ENCODE peak calls at places on chromosome 14, in ten cellular contexts. V is cardiac muscle cell, U is left lung, S is coronary artery, P is heart left ventricle, T is ovary, A is neural progenitor cell, L is esophagus muscularis mucosa, F is hepatocyte, R is breast epithelium. Y is an unnamed sample.

GRCh38 chr14:70871863-70872677 is 35.2 kb upstream of the PCNX1 start:
- DNase-seq in U (no peak), P (no peak), A (no peak), T (no peak), V (no peak), L (no peak), R (no peak), S (no peak), F (no peak), Y (no peak)

GRCh38 chr14:80809663-80810062 is 131.9 kb downstream of the CEP128 start:
- DNase-seq in R (no peak), P (no peak), F (no peak), L (no peak), S (no peak), T (no peak), V (no peak), A (no peak), U (no peak), Y (no peak)

GRCh38 chr14:54920052-54920451 is 17.4 kb upstream of the GCH1 start:
- DNase-seq in T (no peak), P (no peak), L (no peak), U (no peak), V (no peak), S (no peak), F (no peak), A (no peak), R (no peak), Y (no peak)

GRCh38 chr14:35965425-35965824 is 139.3 kb downstream of the BRMS1L start:
- DNase-seq in U (no peak), A (peak), S (no peak), R (no peak), L (no peak), T (no peak), F (no peak), V (no peak), P (no peak), Y (no peak)

GRCh38 chr14:102951799-102952198 is 29.3 kb downstream of the AMN start:
- DNase-seq in P (no peak), F (no peak), L (no peak), A (no peak), V (no peak), S (no peak), U (no peak), R (no peak), T (no peak), Y (no peak)

GRCh38 chr14:30957813-30958370 is 67.6 kb upstream of the AP4S1 start:
- DNase-seq in L (no peak), R (no peak), S (no peak), P (no peak), F (no peak), A (no peak), V (no peak), T (no peak), U (no peak), Y (no peak)

GRCh38 chr14:99687284-99688209 is 3.4 kb downstream of the CYP46A1 start:
- DNase-seq in T (no peak), P (no peak), V (peak), R (no peak), A (peak), F (no peak), S (no peak), L (no peak), U (no peak), Y (peak)

GRCh38 chr14:22483863-22484593 is 105.0 kb downstream of the DAD1 start:
- DNase-seq in L (no peak), P (no peak), T (no peak), S (no peak), U (no peak), V (no peak), R (no peak), F (no peak), A (no peak), Y (no peak)

GRCh38 chr14:88829685-88830302 is 5.3 kb downstream of the TTC8 start:
- DNase-seq in V (no peak), S (no peak), U (no peak), P (no peak), R (no peak), A (no peak), L (no peak), T (no peak), F (no peak), Y (no peak)

GRCh38 chr14:71212683-71213107 is 305.4 kb downstream of the PCNX1 start:
- DNase-seq in V (no peak), A (peak), R (no peak), P (no peak), S (no peak), T (no peak), L (no peak), U (no peak), F (no peak), Y (no peak)

GRCh38 chr14:71474866-71475265 is 457.4 kb upstream of the RGS6 start:
- DNase-seq in R (no peak), S (no peak), P (no peak), V (no peak), F (no peak), U (no peak), T (no peak), L (no peak), A (no peak), Y (no peak)

GRCh38 chr14:20630340-20631022 is 11.0 kb downstream of the OR6S1 start:
- DNase-seq in S (no peak), L (no peak), P (no peak), R (no peak), F (peak), U (no peak), V (peak), A (peak), T (peak), Y (no peak)

GRCh38 chr14:72645706-72646105 is 248.2 kb downstream of the DPF3 start:
- DNase-seq in P (no peak), F (no peak), R (no peak), A (no peak), L (peak), S (no peak), U (no peak), V (no peak), T (no peak), Y (no peak)

GRCh38 chr14:45658917-45659299 is 405.9 kb upstream of the MIS18BP1 start:
- DNase-seq in V (no peak), A (no peak), F (no peak), S (no peak), R (no peak), L (no peak), U (no peak), T (no peak), P (no peak), Y (no peak)

DNA sequence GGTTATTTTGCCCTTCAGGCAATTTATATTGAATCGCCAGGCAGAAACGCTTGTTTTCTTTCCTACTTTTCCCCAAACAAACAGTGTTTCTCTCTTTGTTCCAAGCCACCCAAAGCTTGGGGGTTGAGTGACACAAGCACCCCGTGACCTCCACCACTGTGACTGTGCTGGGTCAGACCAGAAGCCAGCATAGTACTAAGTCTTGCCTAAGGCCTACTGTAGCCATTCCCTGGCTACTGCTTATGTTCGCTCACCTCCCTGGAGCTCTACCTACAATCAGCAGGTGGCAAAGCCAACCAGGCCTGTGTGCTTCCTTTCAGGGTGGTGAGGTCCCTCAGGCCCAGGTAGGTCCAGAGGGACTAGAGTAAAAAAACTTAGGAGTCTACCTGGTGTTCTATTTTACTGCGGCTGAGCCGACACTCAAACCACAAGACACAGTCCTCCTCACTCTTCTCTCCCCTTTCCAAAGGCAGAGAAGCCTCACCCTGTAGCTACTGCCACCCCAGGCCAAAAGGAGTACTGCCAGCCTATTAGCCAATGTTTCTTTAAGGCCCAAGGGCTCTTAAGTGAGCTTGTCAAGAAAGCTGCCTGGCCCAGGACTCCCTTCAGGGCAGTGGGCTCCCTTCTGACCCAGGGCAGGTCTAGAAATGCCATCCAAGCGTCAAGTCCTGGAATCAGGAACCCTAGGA is 411.8 kb upstream of the MIS18BP1 start:
- DNase-seq in V (no peak), S (no peak), U (peak), F (no peak), A (peak), R (no peak), L (no peak), T (no peak), P (no peak), Y (no peak)
- TF ChIP-seq CTCF in V (no peak), S (no peak), U (no peak), F (no peak), A (peak), R (no peak), L (no peak), T (no peak), P (no peak), Y (no peak)

GRCh38 chr14:75980856-75981255 is 939 bp downstream of the TGFB3 start:
- DNase-seq in S (no peak), P (peak), R (peak), U (no peak), V (no peak), L (no peak), T (peak), F (no peak), A (no peak), Y (no peak)
- H3K4me3 ChIP-seq in S (peak), P (peak), R (peak), U (peak), V (no peak), L (peak), T (peak), F (no peak), A (no peak), Y (peak)

GRCh38 chr14:90682615-90683014 is 133.6 kb downstream of the TTC7B start:
- DNase-seq in S (no peak), A (no peak), U (no peak), L (no peak), P (no peak), V (no peak), T (no peak), F (no peak), R (no peak), Y (no peak)
- H3K27ac ChIP-seq in S (no peak), A (no peak), U (no peak), L (no peak), P (no peak), V (no peak), T (no peak), F (no peak), R (no peak), Y (no peak)

GRCh38 chr14:29444216-29444615 is 483.4 kb downstream of the PRKD1 start:
- DNase-seq in U (no peak), A (no peak), T (no peak), R (no peak), L (no peak), S (no peak), F (no peak), P (no peak), V (no peak), Y (no peak)

GRCh38 chr14:29442720-29443119 is 484.9 kb downstream of the PRKD1 start:
- DNase-seq in R (no peak), S (no peak), P (no peak), A (no peak), L (no peak), T (no peak), F (no peak), V (no peak), U (no peak), Y (no peak)

GRCh38 chr14:29444805-29445204 is 482.8 kb downstream of the PRKD1 start:
- DNase-seq in F (no peak), U (no peak), P (no peak), S (no peak), V (no peak), T (no peak), R (no peak), L (no peak), A (no peak), Y (no peak)

GRCh38 chr14:29446971-29447370 is 480.7 kb downstream of the PRKD1 start:
- DNase-seq in A (peak), U (no peak), F (no peak), P (no peak), V (no peak), L (no peak), T (no peak), R (no peak), S (no peak), Y (no peak)
- TF ChIP-seq CTCF in A (no peak), U (no peak), F (no peak), P (no peak), V (no peak), L (no peak), T (no peak), R (no peak), S (no peak), Y (no peak)

GRCh38 chr14:75752907-75753594 is 92.0 kb downstream of the TTLL5 start:
- DNase-seq in S (no peak), T (no peak), L (no peak), P (no peak), V (no peak), F (no peak), U (no peak), A (no peak), R (no peak), Y (no peak)
- H3K4me3 ChIP-seq in S (no peak), T (no peak), L (no peak), P (no peak), V (no peak), F (no peak), U (no peak), A (no peak), R (no peak), Y (no peak)

DNA sequence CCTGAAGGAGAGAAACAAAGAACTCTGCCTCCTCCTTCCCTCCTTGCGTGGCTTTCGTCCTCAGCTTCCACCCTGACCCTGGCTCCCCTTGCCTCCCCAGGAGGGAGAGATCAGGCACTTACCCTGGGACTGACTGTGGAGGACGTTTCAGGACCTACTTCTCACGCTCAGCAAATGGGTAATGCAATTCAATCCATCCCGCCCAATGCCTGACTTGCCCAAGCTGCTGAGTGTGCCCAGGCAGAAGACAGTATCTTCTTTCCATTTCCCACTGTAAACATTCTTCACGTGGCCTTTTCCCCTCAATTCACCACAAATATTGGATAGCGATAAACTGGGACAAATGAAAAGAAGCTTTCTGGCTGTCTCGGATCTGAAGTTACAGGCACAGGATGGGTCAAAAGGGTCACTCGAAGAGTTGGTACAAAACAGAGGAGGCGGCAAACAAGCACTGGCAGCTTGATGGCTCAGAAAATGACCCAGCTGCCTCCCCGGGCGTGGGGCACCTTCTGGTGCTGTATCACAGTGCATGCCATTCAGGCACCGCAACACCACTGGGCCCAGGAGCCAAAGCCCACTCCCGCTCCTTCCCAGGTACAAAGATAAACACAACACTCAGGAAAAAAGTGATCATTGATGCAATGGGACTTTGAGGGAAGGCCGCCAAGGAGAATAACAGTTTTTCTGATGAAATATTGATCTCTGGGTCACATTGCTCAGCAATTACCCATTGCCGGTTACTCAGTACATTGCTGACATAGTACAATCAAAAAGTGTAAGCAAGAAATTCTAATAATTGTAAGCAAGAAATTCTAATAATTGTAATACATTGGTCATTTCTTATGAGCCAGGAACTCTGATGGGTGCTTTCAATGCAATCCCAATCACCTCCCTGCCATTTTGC is 65.8 kb downstream of the TRIM9 start:
- DNase-seq in V (no peak), T (no peak), S (no peak), F (no peak), U (peak), R (no peak), A (no peak), L (no peak), P (no peak), Y (no peak)
- H3K27ac ChIP-seq in V (no peak), T (no peak), S (no peak), F (no peak), U (no peak), R (no peak), A (no peak), L (no peak), P (no peak), Y (peak)

DNA sequence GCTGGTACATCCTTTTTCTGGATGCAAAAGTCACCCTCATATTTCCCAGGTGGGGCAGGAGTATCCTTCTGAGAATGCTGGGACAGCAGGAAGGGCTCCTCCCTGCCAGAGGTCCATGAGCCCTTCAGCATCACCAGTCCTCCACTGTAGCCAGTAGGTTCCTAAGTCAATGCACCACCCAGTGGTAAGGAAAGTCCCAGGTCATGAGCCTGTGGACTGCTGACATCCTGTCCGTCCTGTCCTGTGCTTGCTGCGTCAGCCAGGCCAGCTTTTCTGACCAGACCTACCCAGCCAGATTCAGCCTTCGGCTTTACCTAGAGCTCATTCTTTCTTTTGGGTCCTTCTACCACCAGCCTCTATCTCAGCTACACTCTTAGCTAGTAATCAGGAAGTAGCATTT is 23.0 kb upstream of the ACTN1 start:
- DNase-seq in F (peak), V (peak), U (no peak), R (no peak), T (no peak), L (no peak), A (peak), S (no peak), P (peak), Y (no peak)
- TF ChIP-seq CTCF in F (peak), V (peak), U (no peak), R (peak), T (no peak), L (peak), A (no peak), S (no peak), P (peak), Y (no peak)

DNA sequence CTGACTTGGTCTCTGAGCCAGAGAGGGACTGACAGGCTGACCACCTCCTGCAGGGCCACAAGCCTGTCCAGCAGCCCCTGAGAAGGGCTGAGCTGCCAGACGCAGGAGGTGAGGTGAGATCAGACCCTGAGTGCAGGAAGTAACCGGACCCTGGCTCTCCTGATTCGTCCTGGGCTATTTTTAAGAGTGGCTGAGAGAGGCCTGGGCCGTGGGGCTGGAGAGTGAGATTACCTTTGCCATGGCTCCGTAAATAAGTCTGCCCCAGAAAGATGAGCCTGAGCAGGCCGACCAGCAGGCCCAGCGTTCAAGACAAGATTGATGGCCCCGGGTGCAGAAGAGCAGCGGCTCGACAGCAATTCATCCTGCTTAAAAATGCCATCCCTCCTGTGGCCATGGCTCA is 54.2 kb downstream of the SPTB start:
- DNase-seq in R (no peak), V (peak), T (no peak), A (no peak), L (no peak), P (peak), F (no peak), S (no peak), U (no peak), Y (no peak)
- H3K4me3 ChIP-seq in R (no peak), V (no peak), T (no peak), A (no peak), L (no peak), P (no peak), F (no peak), S (no peak), U (no peak), Y (no peak)

GRCh38 chr14:106874365-106874764 is 1348.0 kb downstream of the TMEM121 start:
- DNase-seq in F (no peak), P (no peak), L (no peak), R (no peak), V (no peak), S (no peak), T (no peak), U (no peak), A (no peak), Y (no peak)
- H3K27ac ChIP-seq in F (no peak), P (no peak), L (no peak), R (no peak), V (no peak), S (no peak), T (no peak), U (no peak), A (no peak), Y (no peak)